ENCODE peak calls at places on chromosomes 5 and 9, in four cellular contexts. One of them, this sample, is unnamed.
A peak's percentile ranks its signal among the peaks of the same experiment; 100 is the strongest.

GRCh38 chr5:114782869-114783268 is 386.8 kb downstream of the TRIM36 start:
- DNase-seq in WERI-Rb-1: peak; percentile 9
- DNase-seq in CD8-positive, alpha-beta T cell: no peak
- DNase-seq in activated CD4-positive, alpha-beta T cell treated with anti-CD3 and anti-CD28 coated beads for 48 hours: no peak
- DNase-seq in this sample: no peak

GRCh38 chr5:67306997-67307580 is 110.5 kb upstream of the CD180 start:
- DNase-seq in WERI-Rb-1: no peak
- DNase-seq in CD8-positive, alpha-beta T cell: no peak
- DNase-seq in activated CD4-positive, alpha-beta T cell treated with anti-CD3 and anti-CD28 coated beads for 48 hours: no peak
- DNase-seq in this sample: no peak

GRCh38 chr5:61089351-61089750 is 72.9 kb downstream of the SMIM15 start:
- DNase-seq in WERI-Rb-1: no peak
- DNase-seq in CD8-positive, alpha-beta T cell: no peak
- DNase-seq in activated CD4-positive, alpha-beta T cell treated with anti-CD3 and anti-CD28 coated beads for 48 hours: no peak
- DNase-seq in this sample: no peak

GRCh38 chr5:111973946-111974345 is 217.0 kb upstream of the NREP start:
- DNase-seq in WERI-Rb-1: no peak
- DNase-seq in CD8-positive, alpha-beta T cell: no peak
- DNase-seq in activated CD4-positive, alpha-beta T cell treated with anti-CD3 and anti-CD28 coated beads for 48 hours: no peak
- DNase-seq in this sample: no peak

GRCh38 chr5:132962429-132962928 is 955 bp downstream of the AFF4 start:
- DNase-seq in WERI-Rb-1: peak; percentile 20
- DNase-seq in CD8-positive, alpha-beta T cell: no peak
- DNase-seq in activated CD4-positive, alpha-beta T cell treated with anti-CD3 and anti-CD28 coated beads for 48 hours: peak; percentile 21
- DNase-seq in this sample: no peak

GRCh38 chr5:117286813-117287212 is 712.2 kb upstream of the SEMA6A start:
- DNase-seq in WERI-Rb-1: no peak
- DNase-seq in CD8-positive, alpha-beta T cell: no peak
- DNase-seq in activated CD4-positive, alpha-beta T cell treated with anti-CD3 and anti-CD28 coated beads for 48 hours: no peak
- DNase-seq in this sample: no peak

GRCh38 chr9:138037140-138037539 is 159.6 kb downstream of the CACNA1B start:
- DNase-seq in WERI-Rb-1: peak; percentile 3
- DNase-seq in CD8-positive, alpha-beta T cell: no peak
- DNase-seq in activated CD4-positive, alpha-beta T cell treated with anti-CD3 and anti-CD28 coated beads for 48 hours: no peak
- DNase-seq in this sample: no peak

GRCh38 chr9:128895556-128895955 is 13.6 kb downstream of the LRRC8A start:
- DNase-seq in WERI-Rb-1: no peak
- DNase-seq in CD8-positive, alpha-beta T cell: no peak
- DNase-seq in activated CD4-positive, alpha-beta T cell treated with anti-CD3 and anti-CD28 coated beads for 48 hours: no peak
- DNase-seq in this sample: no peak

GRCh38 chr9:99998266-99998665 is 91.8 kb downstream of the STX17 start:
- DNase-seq in WERI-Rb-1: no peak
- DNase-seq in CD8-positive, alpha-beta T cell: no peak
- DNase-seq in activated CD4-positive, alpha-beta T cell treated with anti-CD3 and anti-CD28 coated beads for 48 hours: no peak
- DNase-seq in this sample: no peak

GRCh38 chr5:90528704-90529233 is 615 bp downstream of the LYSMD3 start:
- DNase-seq in WERI-Rb-1: no peak
- DNase-seq in CD8-positive, alpha-beta T cell: no peak
- DNase-seq in activated CD4-positive, alpha-beta T cell treated with anti-CD3 and anti-CD28 coated beads for 48 hours: peak; percentile 22
- DNase-seq in this sample: no peak

GRCh38 chr9:91131433-91131839 is 230.3 kb downstream of the AUH start:
- DNase-seq in WERI-Rb-1: no peak
- DNase-seq in CD8-positive, alpha-beta T cell: no peak
- DNase-seq in activated CD4-positive, alpha-beta T cell treated with anti-CD3 and anti-CD28 coated beads for 48 hours: peak; percentile 85
- DNase-seq in this sample: no peak

GRCh38 chr9:116391306-116391900 is 237.8 kb downstream of the PAPPA start:
- DNase-seq in WERI-Rb-1: no peak
- DNase-seq in CD8-positive, alpha-beta T cell: no peak
- DNase-seq in activated CD4-positive, alpha-beta T cell treated with anti-CD3 and anti-CD28 coated beads for 48 hours: no peak
- DNase-seq in this sample: no peak

This sample was measured in NCI-H524 treated with DMSO at 0.1 percent for 48 hours.